ENCODE peak calls at places on chromosomes 6 and 20, in nine cellular contexts. J is stimulated activated CD4-positive, alpha-beta T cell treated with anti-CD3 and anti-CD28 coated beads, Interleukin-4, amount 100 ng/mL, for 1 hour; U is SW480; P is activated CD4-positive, alpha-beta memory T cell treated with anti-CD3 and anti-CD28 coated beads for 36 hours; K is activated CD4-positive, alpha-beta T cell treated with anti-CD3 and anti-CD28 coated beads, Interleukin-2, amount 50 U/mL, for 4 hours; S is NCI-H2029 treated with DMSO at 0.1 percent for 48 hours; R is HEK293T; Q is fibroblast of villous mesenchyme; V is GM04503. A is an unnamed sample.

GRCh38 chr6:73309784-73310502 is 44.1 kb downstream of the DPPA5 start:
- DNase-seq in J (peak; percentile 59), U (no peak), P (peak; percentile 77), K (peak; percentile 42), S (peak; percentile 47), R (no peak), Q (peak; percentile 57), V (peak; percentile 18), A (peak; percentile 78)

GRCh38 chr6:143262859-143263258 is 187.6 kb downstream of the ADAT2 start:
- DNase-seq in J (no peak), U (no peak), P (no peak), K (no peak), S (no peak), R (no peak), Q (no peak), V (no peak), A (no peak)

GRCh38 chr20:46897471-46897870 is 2.8 kb downstream of the EYA2 start:
- DNase-seq in J (no peak), U (no peak), P (no peak), K (no peak), S (no peak), R (no peak), Q (no peak), V (no peak), A (no peak)

GRCh38 chr6:26439552-26440125 is 665 bp upstream of the BTN3A3 start:
- DNase-seq in J (no peak), U (no peak), P (no peak), K (no peak), S (no peak), R (no peak), Q (no peak), V (no peak), A (no peak)

GRCh38 chr6:159102373-159103160 is 57.8 kb upstream of the TAGAP start:
- DNase-seq in J (no peak), U (no peak), P (no peak), K (no peak), S (no peak), R (no peak), Q (no peak), V (no peak), A (no peak)

GRCh38 chr6:75579951-75580350 is 21.7 kb upstream of the SENP6 start:
- DNase-seq in J (no peak), U (no peak), P (no peak), K (no peak), S (no peak), R (no peak), Q (peak; percentile 13), V (no peak), A (no peak)

GRCh38 chr20:60100780-60101179 is 142.6 kb downstream of the CDH26 start:
- DNase-seq in J (no peak), U (peak; percentile 81), P (no peak), K (no peak), S (no peak), R (no peak), Q (no peak), V (no peak), A (no peak)

GRCh38 chr6:36443951-36444428 is 1.2 kb downstream of the KCTD20 start:
- DNase-seq in J (no peak), U (peak; percentile 44), P (peak; percentile 25), K (no peak), S (no peak), R (peak; percentile 40), Q (peak; percentile 39), V (no peak), A (peak; percentile 30)

GRCh38 chr6:143948208-143948607 is 59.9 kb downstream of the PLAGL1 start:
- DNase-seq in J (no peak), U (no peak), P (no peak), K (no peak), S (no peak), R (no peak), Q (no peak), V (no peak), A (no peak)

GRCh38 chr6:166395778-166396177 is 13.0 kb upstream of the MPC1 start:
- DNase-seq in J (no peak), U (no peak), P (no peak), K (no peak), S (no peak), R (no peak), Q (no peak), V (no peak), A (no peak)

GRCh38 chr20:63092660-63093215 is 86.0 kb upstream of the BHLHE23 start:
- DNase-seq in J (no peak), U (peak; percentile 73), P (peak; percentile 3), K (no peak), S (no peak), R (no peak), Q (no peak), V (no peak), A (no peak)

GRCh38 chr6:26270903-26271639 is 93.9 kb upstream of the BTN3A2 start:
- DNase-seq in J (peak; percentile 62), U (peak; percentile 92), P (peak; percentile 86), K (peak; percentile 70), S (peak; percentile 96), R (no peak), Q (peak; percentile 90), V (peak; percentile 45), A (peak; percentile 92)

GRCh38 chr6:107102414-107102805 is 12.9 kb downstream of the BEND3 start:
- DNase-seq in J (no peak), U (no peak), P (no peak), K (no peak), S (no peak), R (no peak), Q (no peak), V (no peak), A (no peak)

GRCh38 chr6:155414049-155414448 is 41.6 kb downstream of the NOX3 start:
- DNase-seq in J (no peak), U (no peak), P (no peak), K (no peak), S (no peak), R (no peak), Q (no peak), V (no peak), A (no peak)

GRCh38 chr6:30556714-30556963 is 350 bp upstream of the GNL1 start:
- DNase-seq in J (peak; percentile 76), U (peak; percentile 88), P (peak; percentile 94), K (peak; percentile 71), S (no peak), R (no peak), Q (no peak), V (no peak), A (no peak)

GRCh38 chr6:51619042-51619799 is 468.2 kb downstream of the PKHD1 start:
- DNase-seq in J (no peak), U (no peak), P (no peak), K (no peak), S (no peak), R (no peak), Q (no peak), V (no peak), A (no peak)

GRCh38 chr6:54813901-54814300 is 32.7 kb upstream of the FAM83B start:
- DNase-seq in J (no peak), U (no peak), P (no peak), K (no peak), S (no peak), R (no peak), Q (peak; percentile 42), V (no peak), A (peak; percentile 52)

GRCh38 chr20:61744691-61745396 is 320.8 kb downstream of the TAF4 start:
- DNase-seq in J (no peak), U (peak; percentile 36), P (no peak), K (no peak), S (no peak), R (no peak), Q (no peak), V (no peak), A (peak; percentile 82)

GRCh38 chr6:53048431-53049195 is 16.6 kb upstream of the FBXO9 start:
- DNase-seq in J (no peak), U (peak; percentile 83), P (no peak), K (no peak), S (no peak), R (no peak), Q (peak; percentile 66), V (no peak), A (peak; percentile 38)

GRCh38 chr20:53413188-53413631 is 180.4 kb downstream of the ZNF217 start:
- DNase-seq in J (peak; percentile 48), U (peak; percentile 66), P (peak; percentile 68), K (peak; percentile 21), S (no peak), R (peak; percentile 17), Q (no peak), V (no peak), A (no peak)

GRCh38 chr20:8782804-8783203 is 286.1 kb upstream of the PLCB4 start:
- DNase-seq in J (no peak), U (no peak), P (no peak), K (no peak), S (no peak), R (no peak), Q (peak; percentile 25), V (peak; percentile 79), A (peak; percentile 40)

GRCh38 chr6:18429655-18430054 is 42.5 kb downstream of the RNF144B start:
- DNase-seq in J (no peak), U (no peak), P (no peak), K (no peak), S (no peak), R (no peak), Q (no peak), V (no peak), A (no peak)

GRCh38 chr20:6767536-6768227 is at the start of gene BMP2:
- DNase-seq in J (no peak), U (peak; percentile 55), P (no peak), K (no peak), S (no peak), R (peak; percentile 53), Q (peak; percentile 56), V (no peak), A (peak; percentile 74)

GRCh38 chr6:137365648-137366047 is 128.5 kb downstream of the OLIG3 start:
- DNase-seq in J (no peak), U (no peak), P (no peak), K (no peak), S (no peak), R (no peak), Q (no peak), V (no peak), A (no peak)

GRCh38 chr6:106556368-106556960 is 72.8 kb downstream of the RTN4IP1 start:
- DNase-seq in J (no peak), U (no peak), P (no peak), K (no peak), S (no peak), R (no peak), Q (peak; percentile 49), V (no peak), A (peak; percentile 38)

GRCh38 chr6:31165986-31166385 is 4.5 kb downstream of the POU5F1 start:
- DNase-seq in J (no peak), U (no peak), P (no peak), K (no peak), S (no peak), R (no peak), Q (no peak), V (no peak), A (no peak)

GRCh38 chr6:43699564-43700186 is 12.1 kb upstream of the MRPS18A start:
- DNase-seq in J (no peak), U (no peak), P (no peak), K (no peak), S (peak; percentile 39), R (no peak), Q (peak; percentile 80), V (no peak), A (peak; percentile 87)

GRCh38 chr20:25058051-25058796 is at the start of gene ACSS1:
- DNase-seq in J (peak; percentile 70), U (peak; percentile 63), P (peak; percentile 80), K (peak; percentile 63), S (no peak), R (peak; percentile 38), Q (peak; percentile 47), V (no peak), A (peak; percentile 40)

A was measured in mesenchymal stem cell.